ENCODE peak calls at places on chromosomes 5 and 9, in four cellular contexts. I is K562, A is HepG2, H is GM12878. U is an unnamed sample.
A peak's percentile ranks its signal among the peaks of the same experiment; 100 is the strongest.

GRCh38 chr5:1930880-1931589 is 48.3 kb upstream of the IRX4 start:
- DNase-seq in I (no peak), A (no peak), H (no peak), U (peak; percentile 40)

GRCh38 chr5:132274050-132274869 is 16.8 kb downstream of the PDLIM4 start:
- DNase-seq in I (peak; percentile 65), A (no peak), H (no peak), U (no peak)

GRCh38 chr9:138009456-138010273 is 132.1 kb downstream of the CACNA1B start:
- DNase-seq in I (no peak), A (no peak), H (no peak), U (no peak)

GRCh38 chr9:31837211-31837610 is 547.2 kb upstream of the ACO1 start:
- DNase-seq in I (no peak), A (no peak), H (no peak), U (no peak)

GRCh38 chr5:174078416-174078815 is 32.9 kb downstream of the NSG2 start:
- DNase-seq in I (no peak), A (peak; percentile 52), H (no peak), U (no peak)

GRCh38 chr9:133160742-133161541 is 2.8 kb downstream of the GBGT1 start:
- DNase-seq in I (peak; percentile 67), A (peak; percentile 52), H (no peak), U (peak; percentile 88)

GRCh38 chr5:76855961-76856360 is 6.1 kb downstream of the S100Z start:
- DNase-seq in I (no peak), A (no peak), H (no peak), U (no peak)

GRCh38 chr9:81705578-81705977 is 16.2 kb upstream of the TLE1 start:
- DNase-seq in I (no peak), A (no peak), H (no peak), U (no peak)

GRCh38 chr9:125700791-125701190 is 6.2 kb downstream of the MAPKAP1 start:
- DNase-seq in I (no peak), A (no peak), H (peak; percentile 84), U (no peak)

GRCh38 chr5:38712416-38712815 is 133.4 kb upstream of the OSMR start:
- DNase-seq in I (no peak), A (no peak), H (no peak), U (no peak)

GRCh38 chr5:58258984-58259684 is 200.8 kb downstream of the PLK2 start:
- DNase-seq in I (no peak), A (no peak), H (no peak), U (no peak)

GRCh38 chr5:179261301-179262125 is 83.7 kb downstream of the ADAMTS2 start:
- DNase-seq in I (peak; percentile 48), A (peak; percentile 75), H (no peak), U (peak; percentile 91)

GRCh38 chr9:88535226-88535931 is 401 bp downstream of the NXNL2 start:
- DNase-seq in I (peak; percentile 13), A (no peak), H (no peak), U (peak; percentile 61)

GRCh38 chr9:115146581-115147021 is 28.6 kb upstream of the TNC start:
- DNase-seq in I (no peak), A (no peak), H (no peak), U (no peak)

GRCh38 chr9:70020217-70020616 is 23.4 kb upstream of the MAMDC2 start:
- DNase-seq in I (no peak), A (no peak), H (no peak), U (no peak)

GRCh38 chr5:89572696-89573095 is 689.7 kb upstream of the MEF2C start:
- DNase-seq in I (no peak), A (no peak), H (no peak), U (no peak)

GRCh38 chr9:115008536-115008935 is 78.1 kb upstream of the TNFSF8 start:
- DNase-seq in I (no peak), A (no peak), H (no peak), U (no peak)

GRCh38 chr5:124841829-124842712 is 95.6 kb upstream of the ZNF608 start:
- DNase-seq in I (no peak), A (no peak), H (no peak), U (no peak)

GRCh38 chr5:65721050-65721774 is 697 bp downstream of the SGTB start:
- DNase-seq in I (peak; percentile 16), A (peak; percentile 66), H (no peak), U (peak; percentile 72)

GRCh38 chr5:77143998-77144836 is 57.1 kb upstream of the ZBED3 start:
- DNase-seq in I (peak; percentile 48), A (peak; percentile 42), H (peak; percentile 13), U (peak; percentile 64)

GRCh38 chr5:61866930-61867329 is 439.1 kb upstream of the KIF2A start:
- DNase-seq in I (peak; percentile 12), A (no peak), H (peak; percentile 32), U (no peak)

GRCh38 chr9:91757802-91758201 is 192.2 kb downstream of the ROR2 start:
- DNase-seq in I (no peak), A (no peak), H (no peak), U (no peak)

GRCh38 chr5:92424785-92425426 is 1041.8 kb upstream of the ARRDC3 start:
- DNase-seq in I (no peak), A (no peak), H (no peak), U (no peak)

GRCh38 chr9:129990269-129991005 is 52.6 kb downstream of the FNBP1 start:
- DNase-seq in I (no peak), A (no peak), H (no peak), U (no peak)

GRCh38 chr5:106113922-106114321 is 1556.8 kb downstream of the EFNA5 start:
- DNase-seq in I (no peak), A (no peak), H (no peak), U (no peak)

GRCh38 chr5:7436521-7436920 is 40.6 kb downstream of the ADCY2 start:
- DNase-seq in I (no peak), A (no peak), H (no peak), U (no peak)

GRCh38 chr5:93150311-93151012 is 430.6 kb downstream of the NR2F1-AS1 start:
- DNase-seq in I (no peak), A (no peak), H (no peak), U (no peak)

GRCh38 chr9:22098636-22099332 is 89.7 kb upstream of the CDKN2B start:
- DNase-seq in I (no peak), A (no peak), H (no peak), U (no peak)

GRCh38 chr5:51386916-51387853 is 3.9 kb downstream of the ISL1 start:
- DNase-seq in I (no peak), A (no peak), H (no peak), U (peak; percentile 33)

GRCh38 chr5:134541736-134542376 is 16.4 kb downstream of the JADE2 start:
- DNase-seq in I (peak; percentile 58), A (no peak), H (no peak), U (no peak)

GRCh38 chr9:116490321-116490720 is 196.8 kb upstream of the TRIM32 start:
- DNase-seq in I (no peak), A (no peak), H (no peak), U (no peak)

GRCh38 chr5:54415147-54415546 is 40.4 kb upstream of the HSPB3 start:
- DNase-seq in I (no peak), A (no peak), H (no peak), U (no peak)

GRCh38 chr9:106717686-106718085 is 145.3 kb upstream of the ZNF462 start:
- DNase-seq in I (no peak), A (no peak), H (no peak), U (no peak)

GRCh38 chr9:34546834-34547827 is 24.3 kb upstream of the ENHO start:
- DNase-seq in I (peak; percentile 61), A (peak; percentile 58), H (no peak), U (peak; percentile 65)

GRCh38 chr5:68251386-68251785 is 35.8 kb downstream of the PIK3R1 start:
- DNase-seq in I (no peak), A (no peak), H (no peak), U (no peak)

GRCh38 chr9:92438900-92439526 is 14.7 kb upstream of the OMD start:
- DNase-seq in I (no peak), A (no peak), H (no peak), U (peak; percentile 19)

DNA sequence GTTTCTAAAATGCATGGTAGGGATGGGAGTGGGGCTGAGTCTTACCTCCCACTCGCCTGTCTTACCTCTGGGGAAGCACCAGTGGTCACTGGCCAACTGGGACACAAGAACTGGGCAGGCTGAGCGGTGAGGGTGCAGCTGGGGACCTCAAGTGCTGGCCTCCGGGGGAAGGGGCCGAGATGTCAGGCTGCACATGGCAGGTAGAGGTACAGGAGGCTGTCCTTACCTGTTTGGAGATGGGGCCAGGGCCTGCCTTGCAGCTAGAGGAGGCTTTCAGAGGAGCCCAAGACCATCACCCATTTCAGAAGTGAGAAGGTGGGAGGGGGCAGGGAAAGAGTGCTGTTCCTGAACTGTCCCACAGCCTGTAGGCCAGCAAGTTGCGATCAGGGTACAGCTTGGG is 14.2 kb downstream of the PSAT1 start:
- DNase-seq in I (no peak), A (no peak), H (no peak), U (no peak)
- TF ChIP-seq CHD2 in I (no peak), A (no peak), H (no peak), U (no peak)

GRCh38 chr5:116444373-116445058 is 130.1 kb downstream of the SEMA6A start:
- DNase-seq in I (no peak), A (no peak), H (no peak), U (no peak)
- TF ChIP-seq TAF1 in I (no peak), A (no peak), H (no peak), U (no peak)

GRCh38 chr9:72486606-72486955 is 34.8 kb upstream of the TMC1 start:
- DNase-seq in I (no peak), A (no peak), H (no peak), U (no peak)

GRCh38 chr9:72491242-72491641 is 30.2 kb upstream of the TMC1 start:
- DNase-seq in I (no peak), A (no peak), H (no peak), U (no peak)

GRCh38 chr9:72489986-72490385 is 31.4 kb upstream of the TMC1 start:
- DNase-seq in I (no peak), A (no peak), H (no peak), U (no peak)

GRCh38 chr9:72480931-72481330 is 40.5 kb upstream of the TMC1 start:
- DNase-seq in I (no peak), A (peak; percentile 10), H (no peak), U (no peak)

GRCh38 chr9:72485821-72486605 is 35.4 kb upstream of the TMC1 start:
- DNase-seq in I (no peak), A (no peak), H (no peak), U (no peak)
- H3K27me3 ChIP-seq in I (no peaks in the 10 kb centered on the region), A (no peaks in the 10 kb centered on the region), H (no peaks in the 10 kb centered on the region), U (peaks cover 10% of the 10 kb centered on the region)

DNA sequence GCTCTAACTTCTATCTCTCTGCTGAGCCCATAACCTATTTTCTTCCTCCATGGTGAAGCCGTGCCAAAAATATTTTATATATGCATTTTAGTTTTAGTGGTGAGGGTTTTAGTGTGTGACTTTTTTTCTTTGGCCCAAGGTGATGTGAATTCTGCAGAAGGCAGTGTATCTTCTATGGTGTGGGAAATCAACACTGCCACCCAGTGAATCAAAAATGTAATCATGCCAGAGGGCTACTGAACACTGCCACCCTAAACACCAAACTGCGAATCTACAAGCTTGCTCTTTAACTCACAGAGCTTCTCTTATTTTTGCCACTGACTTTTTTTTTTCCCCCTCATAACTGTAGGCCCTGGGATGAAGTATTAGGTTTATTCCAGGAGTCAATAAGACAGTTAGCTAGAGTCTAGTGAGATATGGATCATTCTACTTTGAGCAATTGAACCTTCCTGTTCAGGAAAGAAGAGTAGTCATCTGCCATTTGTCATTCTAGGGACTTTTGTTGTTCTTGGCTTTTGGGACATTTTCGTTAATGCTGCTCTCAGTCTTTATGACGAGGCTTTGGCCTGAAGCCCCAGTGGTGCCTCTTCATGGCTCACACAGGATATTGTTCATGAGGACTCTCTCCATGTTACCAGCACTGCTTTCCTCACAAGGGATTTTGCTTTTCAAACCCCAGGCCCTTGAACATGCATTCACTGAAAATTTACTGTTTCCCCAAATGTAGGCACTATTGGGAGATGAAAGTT is 53.1 kb downstream of the C7 start:
- DNase-seq in I (no peak), A (no peak), H (no peak), U (no peak)
- TF ChIP-seq CHD2 in I (no peak), A (no peak), H (no peak), U (no peak)

U was measured in SK-N-SH.